ENCODE peak calls at places on chromosomes 6 and 20, in six cellular contexts. U is lung, P is IMR-90, I is colonic mucosa, J is astrocyte of the spinal cord, X is SK-N-SH. Q is an unnamed sample.

GRCh38 chr6:166998256-166999144 is 697 bp upstream of the CEP43 start:
- DNase-seq in U (peak; percentile 31), P (no peak), I (peak; percentile 38), J (no peak), X (peak; percentile 57), Q (peak; percentile 20)

GRCh38 chr6:53322188-53323029 is 26.3 kb downstream of the ELOVL5 start:
- DNase-seq in U (no peak), P (peak; percentile 42), I (no peak), J (peak; percentile 31), X (no peak), Q (peak; percentile 32)

GRCh38 chr6:134057478-134057877 is 5.1 kb upstream of the SLC2A12 start:
- DNase-seq in U (no peak), P (no peak), I (no peak), J (no peak), X (no peak), Q (peak; percentile 96)

GRCh38 chr20:20454850-20455627 is 87.1 kb downstream of the INSM1 start:
- DNase-seq in U (no peak), P (no peak), I (no peak), J (no peak), X (no peak), Q (no peak)

GRCh38 chr6:2940010-2940850 is 31.1 kb downstream of the SERPINB6 start:
- DNase-seq in U (peak; percentile 27), P (no peak), I (peak; percentile 21), J (no peak), X (no peak), Q (no peak)

GRCh38 chr6:4381379-4381778 is 246.0 kb upstream of the ECI2 start:
- DNase-seq in U (no peak), P (peak; percentile 89), I (no peak), J (no peak), X (no peak), Q (no peak)

GRCh38 chr6:116483616-116484015 is 22.4 kb downstream of the CALHM6 start:
- DNase-seq in U (no peak), P (no peak), I (no peak), J (no peak), X (no peak), Q (no peak)

GRCh38 chr20:45355685-45356084 is 7.3 kb upstream of the SYS1 start:
- DNase-seq in U (no peak), P (no peak), I (no peak), J (no peak), X (no peak), Q (no peak)

GRCh38 chr20:46204594-46205205 is 86.6 kb downstream of the CD40 start:
- DNase-seq in U (no peak), P (no peak), I (no peak), J (no peak), X (no peak), Q (no peak)

GRCh38 chr6:108874470-108875160 is 26.4 kb downstream of the ARMC2 start:
- DNase-seq in U (no peak), P (peak; percentile 46), I (no peak), J (peak; percentile 31), X (no peak), Q (no peak)

GRCh38 chr6:27251672-27252251 is 4.3 kb downstream of the PRSS16 start:
- DNase-seq in U (peak; percentile 85), P (peak; percentile 38), I (peak; percentile 89), J (peak; percentile 37), X (peak; percentile 70), Q (peak; percentile 96)

GRCh38 chr20:34954905-34955231 is 738 bp downstream of the GSS start:
- DNase-seq in U (no peak), P (peak; percentile 42), I (peak; percentile 56), J (no peak), X (peak; percentile 59), Q (peak; percentile 17)

GRCh38 chr20:23278172-23278571 is 72.4 kb upstream of the NXT1 start:
- DNase-seq in U (no peak), P (no peak), I (no peak), J (no peak), X (no peak), Q (no peak)

GRCh38 chr6:82951389-82951788 is 114.3 kb downstream of the UBE3D start:
- DNase-seq in U (no peak), P (no peak), I (no peak), J (no peak), X (no peak), Q (peak; percentile 75)

GRCh38 chr20:31664696-31665354 is 27.1 kb downstream of the COX4I2 start:
- DNase-seq in U (no peak), P (no peak), I (peak; percentile 59), J (no peak), X (no peak), Q (no peak)

GRCh38 chr20:30811896-30812671 is 445.4 kb upstream of the DEFB115 start:
- DNase-seq in U (peak; percentile 48), P (peak; percentile 49), I (peak; percentile 31), J (peak; percentile 59), X (peak; percentile 88), Q (peak; percentile 61)

GRCh38 chr6:113476937-113477839 is 380.0 kb upstream of the MARCKS start:
- DNase-seq in U (no peak), P (peak; percentile 40), I (no peak), J (no peak), X (no peak), Q (peak; percentile 27)

GRCh38 chr6:81826785-81827184 is 74.3 kb upstream of the TENT5A start:
- DNase-seq in U (no peak), P (no peak), I (no peak), J (no peak), X (no peak), Q (no peak)

GRCh38 chr6:98823428-98823827 is 10.9 kb upstream of the POU3F2 start:
- DNase-seq in U (no peak), P (no peak), I (no peak), J (no peak), X (no peak), Q (no peak)
- H3K4me3 ChIP-seq in U (no peak overlapping the region), P (no peak overlapping the region), I (no peak overlapping the region), J (no peak overlapping the region), X (no peak overlapping the region), Q (no peak overlapping the region)

GRCh38 chr6:30211899-30212298 is 1.3 kb downstream of the TRIM26 start:
- DNase-seq in U (no peak), P (no peak), I (no peak), J (no peak), X (no peak), Q (peak; percentile 44)

GRCh38 chr6:30212865-30213653 is at the start of gene TRIM26:
- DNase-seq in U (peak; percentile 98), P (peak; percentile 95), I (peak; percentile 98), J (peak; percentile 97), X (peak; percentile 98), Q (peak; percentile 98)

GRCh38 chr6:30213999-30214982 is 1.1 kb upstream of the TRIM26 start:
- DNase-seq in U (peak; percentile 81), P (peak; percentile 73), I (peak; percentile 82), J (peak; percentile 67), X (peak; percentile 84), Q (peak; percentile 69)

GRCh38 chr6:30211306-30211705 is 1.9 kb downstream of the TRIM26 start:
- DNase-seq in U (no peak), P (no peak), I (no peak), J (no peak), X (no peak), Q (no peak)

DNA sequence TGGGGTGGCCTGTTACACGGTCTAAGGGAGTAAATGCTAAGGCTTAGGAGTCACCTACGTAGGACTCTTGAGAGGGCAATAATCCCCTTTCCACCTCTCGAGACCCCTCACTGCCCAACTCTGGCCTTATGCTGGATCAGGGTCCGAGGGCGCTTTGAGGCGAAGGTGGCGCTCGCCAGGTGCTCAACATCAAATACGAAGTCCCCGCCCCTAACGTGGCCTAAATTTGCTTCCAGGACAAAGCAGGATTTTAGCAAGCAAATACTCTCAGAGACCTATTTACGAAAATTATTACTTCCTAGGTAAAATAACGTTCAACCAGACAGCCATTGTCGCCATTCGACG is 420 bp upstream of the TRIM26 start:
- DNase-seq in U (no peak), P (no peak), I (no peak), J (no peak), X (no peak), Q (no peak)
- TF ChIP-seq CTCF in U (no peak), P (no peak), I (no peak), J (no peak), X (no peak), Q (no peak)

DNA sequence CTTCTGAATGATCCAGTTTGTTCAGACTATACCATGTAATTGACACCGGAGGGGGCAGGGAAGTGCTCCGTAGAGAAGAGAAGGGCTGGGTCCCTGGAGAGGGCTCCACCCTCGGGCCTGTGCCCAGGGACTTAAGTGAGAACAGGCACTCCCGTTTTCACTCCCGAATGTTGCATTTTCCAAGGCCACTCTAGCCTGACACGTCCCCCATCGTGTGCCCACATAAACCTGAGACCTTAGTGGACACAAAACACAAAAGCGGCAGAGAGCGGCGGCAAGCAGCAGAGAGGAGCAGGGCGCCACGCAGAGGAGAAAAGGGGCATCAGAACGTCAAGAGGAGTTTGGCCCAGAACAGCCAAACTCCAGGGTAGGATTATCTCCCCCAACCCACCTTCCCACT is 1405.1 kb downstream of the GRIK2 start:
- DNase-seq in U (no peak), P (no peak), I (no peak), J (peak; percentile 11), X (no peak), Q (peak; percentile 7)
- H3K4me3 ChIP-seq in U (no peak overlapping the region), P (no peak overlapping the region), I (no peak overlapping the region), J (peak overlapping the region; percentile 30), X (no peak overlapping the region), Q (peak overlapping the region; percentile 11)

DNA sequence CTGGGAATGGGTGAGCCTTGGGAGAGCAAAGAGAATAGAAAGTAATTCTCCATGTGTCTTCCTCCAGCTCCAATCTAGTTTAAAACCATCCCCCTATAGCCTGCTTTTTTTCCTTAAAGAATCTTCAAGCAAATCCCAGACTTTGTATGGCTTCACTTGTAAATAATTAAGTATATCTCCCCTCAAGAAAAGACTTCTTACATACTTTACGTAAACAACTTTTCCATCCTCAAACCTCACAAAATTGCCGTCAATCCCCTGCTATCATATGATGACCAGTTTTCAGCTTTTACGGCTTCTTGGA is 88.5 kb upstream of the PHACTR3 start:
- DNase-seq in U (no peak), P (no peak), I (no peak), J (no peak), X (no peak), Q (no peak)
- TF ChIP-seq CTCF in U (no peak), P (no peak), I (peak; percentile 10), J (no peak), X (no peak), Q (no peak)